ENCODE peak calls at places on chromosomes 1 and 21, in five cellular contexts. D is mammary epithelial cell, Z is caudate nucleus, B is ovary, X is sigmoid colon. G is an unnamed sample.

GRCh38 chr1:2312589-2313301 is 78.6 kb downstream of the MORN1 start:
- DNase-seq in B (peak; percentile 55), D (no peak), Z (no peak), X (peak; percentile 81), G (no peak)

GRCh38 chr1:41322835-41323234 is 38.4 kb upstream of the FOXO6 start:
- DNase-seq in D (peak; percentile 45), B (no peak), X (no peak), Z (no peak), G (no peak)

GRCh38 chr1:186086583-186086982 is 288.5 kb downstream of the TPR start:
- DNase-seq in X (no peak), Z (no peak), B (no peak), D (no peak), G (no peak)

GRCh38 chr1:64540265-64540791 is 70.4 kb downstream of the CACHD1 start:
- DNase-seq in X (no peak), D (no peak), B (no peak), Z (no peak), G (no peak)

GRCh38 chr21:38869196-38869595 is 63.5 kb downstream of the ETS2 start:
- DNase-seq in B (no peak), X (peak; percentile 72), Z (no peak), D (no peak), G (no peak)

GRCh38 chr1:221169447-221169889 is 290.2 kb downstream of the HLX start:
- DNase-seq in Z (no peak), X (no peak), B (no peak), D (no peak), G (no peak)

GRCh38 chr1:90114521-90115141 is 119.7 kb downstream of the ZNF326 start:
- DNase-seq in Z (no peak), B (no peak), X (no peak), D (peak; percentile 41), G (no peak)

GRCh38 chr21:31108969-31109368 is 70.7 kb upstream of the KRTAP19-8 start:
- DNase-seq in D (no peak), X (no peak), Z (no peak), B (no peak), G (peak; percentile 16)

GRCh38 chr21:37061926-37062591 is 10.8 kb downstream of the PIGP start:
- DNase-seq in X (no peak), B (peak; percentile 23), Z (no peak), D (no peak), G (no peak)

GRCh38 chr1:93770640-93771039 is 89.0 kb upstream of the BCAR3 start:
- DNase-seq in D (no peak), B (no peak), X (no peak), Z (no peak), G (peak; percentile 21)

GRCh38 chr1:59367269-59368006 is 70.5 kb downstream of the FGGY start:
- DNase-seq in X (peak; percentile 87), D (peak; percentile 62), B (peak; percentile 79), Z (no peak), G (peak; percentile 55)

GRCh38 chr21:42431196-42431595 is 27.5 kb downstream of the UBASH3A start:
- DNase-seq in Z (no peak), B (no peak), D (no peak), X (no peak), G (no peak)

GRCh38 chr1:216670118-216670870 is 52.9 kb downstream of the ESRRG start:
- DNase-seq in X (no peak), D (peak; percentile 17), B (no peak), Z (no peak), G (peak; percentile 49)

GRCh38 chr1:227793948-227794812 is 21.3 kb upstream of the PRSS38 start:
- DNase-seq in B (peak; percentile 73), X (peak; percentile 86), Z (no peak), D (peak; percentile 40), G (no peak)

GRCh38 chr1:28494737-28495136 is 11.1 kb upstream of the RCC1 start:
- DNase-seq in D (no peak), X (no peak), B (no peak), Z (no peak), G (no peak)

GRCh38 chr21:42300045-42300583 is 15.1 kb downstream of the TFF3 start:
- DNase-seq in B (no peak), Z (no peak), X (no peak), D (no peak), G (no peak)

GRCh38 chr1:217135987-217136894 is 413.0 kb upstream of the ESRRG start:
- DNase-seq in Z (no peak), X (no peak), D (no peak), B (no peak), G (no peak)

GRCh38 chr1:241998950-241999495 is at the start of gene MAP1LC3C:
- DNase-seq in B (no peak), Z (no peak), D (no peak), X (no peak), G (no peak)

GRCh38 chr21:35344582-35344981 is 295.5 kb upstream of the RUNX1 start:
- DNase-seq in B (no peak), D (no peak), Z (no peak), X (no peak), G (no peak)

GRCh38 chr21:35346697-35347096 is 297.6 kb upstream of the RUNX1 start:
- DNase-seq in B (no peak), D (no peak), X (no peak), Z (no peak), G (no peak)

GRCh38 chr21:35348686-35349085 is 299.6 kb upstream of the RUNX1 start:
- DNase-seq in Z (no peak), D (peak; percentile 10), X (no peak), B (no peak), G (no peak)

GRCh38 chr21:35343046-35343816 is 294.1 kb upstream of the RUNX1 start:
- DNase-seq in D (no peak), Z (no peak), X (no peak), B (no peak), G (no peak)

DNA sequence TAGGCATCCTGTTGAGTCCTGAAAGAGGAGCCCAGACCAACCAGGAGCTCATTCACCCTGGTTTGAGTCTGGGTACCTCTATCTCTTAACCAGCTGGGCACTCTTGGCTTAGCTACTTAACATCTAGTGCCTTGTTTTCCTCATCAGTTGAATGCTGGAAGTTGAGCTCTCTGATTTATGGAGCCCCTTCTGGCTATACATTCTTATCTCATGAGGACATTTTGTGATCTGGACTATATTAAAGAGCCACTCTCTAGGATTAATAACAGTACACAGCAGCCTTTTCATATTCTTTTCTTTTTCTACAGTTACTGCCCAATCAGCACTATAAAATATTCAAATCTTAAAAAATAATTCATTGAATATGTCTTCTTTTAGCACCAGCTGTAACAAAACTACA is 296.9 kb upstream of the RUNX1 start:
- DNase-seq in Z (no peak), B (no peak), D (no peak), X (no peak), G (no peak)
- H3K27ac ChIP-seq in Z (no peak overlapping the region), B (no peak overlapping the region), D (no peak overlapping the region), X (no peak overlapping the region), G (no peak overlapping the region)

GRCh38 chr1:223844962-223845809 is 561 bp downstream of the TP53BP2 start:
- DNase-seq in B (no peak), Z (no peak), D (peak; percentile 47), X (peak; percentile 80), G (no peak)

GRCh38 chr1:223848536-223848935 is 2.8 kb upstream of the TP53BP2 start:
- DNase-seq in B (no peak), X (no peak), Z (no peak), D (no peak), G (no peak)

GRCh38 chr1:223847781-223848345 is 2.1 kb upstream of the TP53BP2 start:
- DNase-seq in Z (no peak), D (no peak), X (no peak), B (no peak), G (no peak)

GRCh38 chr1:223845810-223846667 is at the start of gene TP53BP2:
- DNase-seq in Z (peak; percentile 81), D (peak; percentile 86), B (peak; percentile 88), X (peak; percentile 93), G (peak; percentile 82)

DNA sequence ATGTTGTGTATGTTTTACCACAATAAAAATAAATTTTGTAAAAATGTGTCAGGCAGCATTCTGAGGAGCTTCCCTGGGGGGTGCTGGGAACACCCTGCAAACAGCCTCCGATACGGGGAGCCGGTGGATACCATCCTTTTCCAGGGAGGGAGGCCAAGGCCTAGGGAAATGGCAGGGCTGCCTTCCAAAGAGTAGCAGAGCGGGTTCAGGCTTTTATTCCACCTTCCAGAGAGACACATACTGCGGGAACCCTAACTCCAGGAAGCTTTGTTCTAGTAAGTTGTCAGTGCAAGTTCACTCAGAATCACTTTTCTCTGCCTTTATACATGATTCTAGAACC is 891 bp upstream of the TP53BP2 start:
- DNase-seq in D (no peak), X (no peak), Z (no peak), B (peak; percentile 51), G (no peak)
- H3K27ac ChIP-seq in D (peak overlapping the region; percentile 94), X (peak overlapping the region; percentile 98), Z (peak overlapping the region; percentile 96), B (peak overlapping the region; percentile 99), G (peak overlapping the region; percentile 98)

GRCh38 chr1:234532511-234532922 is 53.5 kb upstream of the TARBP1 start:
- DNase-seq in D (no peak), Z (no peak), B (no peak), X (peak; percentile 86), G (no peak)
- H3K27ac ChIP-seq in D (peak overlapping the region; percentile 81), Z (peak overlapping the region; percentile 97), B (peak overlapping the region; percentile 82), X (peak overlapping the region; percentile 99), G (peak overlapping the region; percentile 90)

DNA sequence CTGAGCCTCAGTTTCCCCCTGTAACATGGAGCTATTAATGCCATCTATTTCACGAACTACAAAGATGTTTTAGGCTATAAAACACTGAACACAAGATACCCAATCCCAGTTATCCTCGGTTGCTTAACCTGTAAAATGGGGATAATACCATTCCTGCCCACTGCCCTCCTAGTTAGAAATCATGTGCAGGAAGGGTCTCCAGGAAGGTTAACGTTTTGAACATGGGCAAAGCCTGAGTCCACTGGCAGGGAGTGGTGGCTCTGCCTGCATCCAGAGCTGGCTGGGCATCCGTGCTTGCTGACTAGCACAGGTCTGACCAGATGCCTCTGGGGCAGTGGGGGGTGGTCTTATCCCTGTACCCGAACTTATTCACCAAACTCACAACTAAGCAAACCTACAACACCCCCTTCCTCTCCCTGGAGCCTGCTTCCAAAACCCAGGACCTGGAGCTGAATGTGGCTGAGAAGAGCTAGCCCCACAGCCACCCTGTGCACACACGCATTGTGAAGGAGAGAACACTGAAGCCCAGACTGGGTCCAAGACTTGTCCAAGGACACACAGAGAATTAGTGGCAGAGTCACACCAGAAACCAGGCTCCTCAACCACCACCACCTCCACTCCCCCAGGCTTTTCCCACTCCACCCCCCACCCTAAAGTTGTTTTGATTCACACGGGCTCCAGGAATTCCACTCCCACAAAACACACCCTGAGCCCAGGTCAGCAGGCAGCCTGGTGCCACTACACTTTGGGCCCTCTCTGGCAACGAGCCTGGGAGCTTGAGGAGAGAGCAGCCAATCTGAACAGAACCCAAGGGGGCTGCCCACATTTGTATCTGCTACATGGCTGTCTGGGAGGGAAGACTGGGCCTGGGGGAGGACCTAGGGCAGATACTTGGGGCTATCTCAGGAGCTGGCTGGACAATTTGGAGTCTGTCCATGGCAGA is 1.6 kb downstream of the E2F2 start:
- DNase-seq in Z (no peak), X (no peak), D (peak; percentile 16), B (no peak), G (no peak)
- H3K27ac ChIP-seq in Z (no peak overlapping the region), X (no peak overlapping the region), D (no peak overlapping the region), B (no peak overlapping the region), G (no peak overlapping the region)

G was measured in foreskin keratinocyte.